ENCODE peak calls at places on chromosomes 13 and 19, in ten cellular contexts. D is activated naive CD4-positive, alpha-beta T cell treated with Interleukin-2 at 50 U/mL for 16 hours; T is dermis microvascular lymphatic vessel endothelial cell; I is stimulated activated CD4-positive, alpha-beta T cell treated with anti-CD3 and anti-CD28 coated beads, Interleukin-2, amount 100 ng/mL, for 48 hours; Y is endothelial cell; H is AG10803; Q is ecto neural progenitor cell; B is cardiac muscle cell; M is stimulated activated CD8-positive, alpha-beta memory T cell treated with anti-CD3 and anti-CD28 coated beads, Interleukin-7, amount 100 ng/mL, for 24 hours; X is mucosa of gallbladder. Z is an unnamed sample.

GRCh38 chr13:36385471-36385870 is 39.3 kb upstream of the SPART start:
- DNase-seq in D (no peak), T (no peak), I (no peak), Y (no peak), H (no peak), Q (no peak), B (no peak), M (no peak), X (no peak), Z (no peak)

GRCh38 chr13:104106705-104107393 is 1040.6 kb upstream of the SLC10A2 start:
- DNase-seq in D (no peak), T (peak), I (no peak), Y (no peak), H (no peak), Q (no peak), B (peak), M (no peak), X (no peak), Z (no peak)

GRCh38 chr13:43730642-43731041 is 56.1 kb downstream of the ENOX1 start:
- DNase-seq in D (no peak), T (no peak), I (no peak), Y (no peak), H (peak), Q (no peak), B (peak), M (no peak), X (peak), Z (no peak)

GRCh38 chr19:14775855-14776254 is 2.5 kb downstream of the ADGRE2 start:
- DNase-seq in D (peak), T (no peak), I (no peak), Y (no peak), H (no peak), Q (no peak), B (no peak), M (no peak), X (no peak), Z (peak)

GRCh38 chr19:33438016-33438671 is 64.6 kb downstream of the CEBPG start:
- DNase-seq in D (no peak), T (peak), I (no peak), Y (peak), H (peak), Q (no peak), B (peak), M (no peak), X (no peak), Z (no peak)

GRCh38 chr19:45817725-45818301 is 2.7 kb upstream of the RSPH6A start:
- DNase-seq in D (no peak), T (no peak), I (no peak), Y (no peak), H (no peak), Q (peak), B (no peak), M (no peak), X (no peak), Z (peak)

GRCh38 chr19:47323872-47324271 is 8.1 kb upstream of the C5AR2 start:
- DNase-seq in D (no peak), T (no peak), I (no peak), Y (no peak), H (no peak), Q (no peak), B (no peak), M (no peak), X (no peak), Z (no peak)

GRCh38 chr19:18514800-18515682 is 6.8 kb downstream of the ELL start:
- DNase-seq in D (peak), T (peak), I (no peak), Y (no peak), H (peak), Q (no peak), B (peak), M (no peak), X (peak), Z (no peak)

GRCh38 chr13:53822136-53822535 is 793.5 kb downstream of the OLFM4 start:
- DNase-seq in D (no peak), T (no peak), I (no peak), Y (no peak), H (no peak), Q (no peak), B (no peak), M (no peak), X (no peak), Z (no peak)

GRCh38 chr19:46000497-46001246 is 5.4 kb downstream of the CCDC61 start:
- DNase-seq in D (peak), T (peak), I (peak), Y (peak), H (no peak), Q (peak), B (peak), M (no peak), X (peak), Z (peak)

GRCh38 chr19:57746580-57747471 is at the start of gene ZNF776:
- DNase-seq in D (peak), T (peak), I (peak), Y (peak), H (peak), Q (peak), B (peak), M (peak), X (peak), Z (peak)

GRCh38 chr19:2345794-2346663 is 14.0 kb upstream of the TMPRSS9 start:
- DNase-seq in D (no peak), T (peak), I (no peak), Y (no peak), H (no peak), Q (no peak), B (peak), M (no peak), X (peak), Z (peak)

GRCh38 chr19:47039239-47039874 is 9.1 kb downstream of the TMEM160 start:
- DNase-seq in D (no peak), T (no peak), I (no peak), Y (no peak), H (no peak), Q (no peak), B (no peak), M (no peak), X (no peak), Z (no peak)

GRCh38 chr19:45150731-45151725 is 9.8 kb downstream of the NKPD1 start:
- DNase-seq in D (no peak), T (no peak), I (no peak), Y (no peak), H (no peak), Q (no peak), B (no peak), M (no peak), X (no peak), Z (no peak)

GRCh38 chr13:96650301-96650886 is 343.9 kb downstream of the OXGR1 start:
- DNase-seq in D (no peak), T (no peak), I (no peak), Y (no peak), H (peak), Q (no peak), B (peak), M (no peak), X (no peak), Z (no peak)

GRCh38 chr19:39403331-39404312 is 3.0 kb upstream of the ZFP36 start:
- DNase-seq in D (peak), T (peak), I (peak), Y (peak), H (peak), Q (peak), B (peak), M (peak), X (peak), Z (peak)

GRCh38 chr13:32031025-32031814 is at the start of gene FRY:
- DNase-seq in D (peak), T (peak), I (peak), Y (peak), H (peak), Q (peak), B (peak), M (peak), X (peak), Z (peak)

GRCh38 chr19:328025-328505 is 16.5 kb downstream of the MIER2 start:
- DNase-seq in D (no peak), T (no peak), I (no peak), Y (no peak), H (no peak), Q (no peak), B (no peak), M (no peak), X (no peak), Z (no peak)

GRCh38 chr13:94590744-94591143 is 5.2 kb downstream of the TGDS start:
- DNase-seq in D (no peak), T (no peak), I (no peak), Y (no peak), H (no peak), Q (no peak), B (no peak), M (no peak), X (no peak), Z (no peak)